ENCODE peak calls at places on chromosome 12, in seven cellular contexts. C, E, W, R, P, T and U are unnamed samples.

GRCh38 chr12:6563448-6564050 is 4.5 kb downstream of the NOP2 start:
- DNase-seq in C (peak; percentile 49), E (no peak), W (peak; percentile 67), R (peak; percentile 73), P (no peak), T (peak; percentile 27), U (peak; percentile 68)

GRCh38 chr12:2722806-2723205 is 72.0 kb upstream of the FKBP4 start:
- DNase-seq in C (no peak), E (no peak), W (no peak), R (no peak), P (no peak), T (no peak), U (no peak)

GRCh38 chr12:47947273-47947672 is 16.1 kb upstream of the TMEM106C start:
- DNase-seq in C (no peak), E (no peak), W (peak; percentile 45), R (no peak), P (no peak), T (no peak), U (no peak)

GRCh38 chr12:121798807-121799174 is 5.0 kb upstream of the SETD1B start:
- DNase-seq in C (no peak), E (no peak), W (no peak), R (no peak), P (no peak), T (no peak), U (no peak)

GRCh38 chr12:116319316-116319715 is 41.8 kb upstream of the MED13L start:
- DNase-seq in C (no peak), E (peak; percentile 19), W (no peak), R (no peak), P (no peak), T (no peak), U (no peak)

GRCh38 chr12:53298154-53298553 is 1.3 kb upstream of the MYG1 start:
- DNase-seq in C (no peak), E (peak; percentile 88), W (no peak), R (no peak), P (peak; percentile 50), T (peak; percentile 78), U (no peak)

GRCh38 chr12:86230516-86231146 is 25.6 kb downstream of the MGAT4C start:
- DNase-seq in C (no peak), E (no peak), W (peak; percentile 45), R (no peak), P (peak; percentile 12), T (no peak), U (no peak)

GRCh38 chr12:3236345-3237153 is 159.4 kb downstream of the TSPAN9 start:
- DNase-seq in C (no peak), E (no peak), W (peak; percentile 84), R (peak; percentile 68), P (no peak), T (peak; percentile 47), U (no peak)

GRCh38 chr12:64800640-64801039 is 23.8 kb upstream of the TBC1D30 start:
- DNase-seq in C (no peak), E (no peak), W (no peak), R (no peak), P (no peak), T (no peak), U (no peak)

GRCh38 chr12:89370850-89371249 is 18.5 kb upstream of the DUSP6 start:
- DNase-seq in C (no peak), E (no peak), W (peak; percentile 73), R (no peak), P (no peak), T (peak; percentile 86), U (no peak)

GRCh38 chr12:31815096-31815495 is 86.3 kb upstream of the AMN1 start:
- DNase-seq in C (no peak), E (no peak), W (no peak), R (no peak), P (no peak), T (no peak), U (no peak)

GRCh38 chr12:115338566-115339294 is 654.8 kb upstream of the TBX3 start:
- DNase-seq in C (no peak), E (no peak), W (no peak), R (no peak), P (no peak), T (peak; percentile 73), U (no peak)

GRCh38 chr12:82359115-82359478 is 768 bp downstream of the METTL25 start:
- DNase-seq in C (no peak), E (no peak), W (peak; percentile 31), R (no peak), P (no peak), T (no peak), U (peak; percentile 74)

GRCh38 chr12:50220357-50221061 is 53.3 kb upstream of the CERS5 start:
- DNase-seq in C (no peak), E (peak; percentile 55), W (peak; percentile 61), R (peak; percentile 41), P (no peak), T (peak; percentile 57), U (no peak)

GRCh38 chr12:22042981-22043669 is 2.9 kb upstream of the CMAS start:
- DNase-seq in C (no peak), E (no peak), W (no peak), R (no peak), P (peak; percentile 38), T (peak; percentile 47), U (no peak)

GRCh38 chr12:104615048-104615561 is 158.4 kb downstream of the CHST11 start:
- DNase-seq in C (no peak), E (no peak), W (no peak), R (no peak), P (no peak), T (no peak), U (no peak)

GRCh38 chr12:93773122-93773871 is 96.1 kb downstream of the CRADD start:
- DNase-seq in C (peak; percentile 20), E (no peak), W (peak; percentile 42), R (no peak), P (no peak), T (no peak), U (no peak)

GRCh38 chr12:57896139-57896436 is 45.3 kb upstream of the ATP23 start:
- DNase-seq in C (no peak), E (no peak), W (no peak), R (no peak), P (no peak), T (no peak), U (no peak)

GRCh38 chr12:31834158-31834557 is 105.3 kb upstream of the AMN1 start:
- DNase-seq in C (no peak), E (no peak), W (no peak), R (no peak), P (no peak), T (no peak), U (no peak)

GRCh38 chr12:94193168-94193567 is 44.8 kb downstream of the PLXNC1 start:
- DNase-seq in C (no peak), E (no peak), W (no peak), R (peak; percentile 71), P (no peak), T (no peak), U (no peak)

GRCh38 chr12:98821232-98821631 is 176.1 kb downstream of the APAF1 start:
- DNase-seq in C (no peak), E (no peak), W (no peak), R (no peak), P (no peak), T (no peak), U (no peak)

GRCh38 chr12:98893601-98894411 is 248.7 kb downstream of the APAF1 start:
- DNase-seq in C (no peak), E (no peak), W (no peak), R (no peak), P (no peak), T (no peak), U (no peak)

GRCh38 chr12:101230547-101230946 is 20.5 kb upstream of the SLC5A8 start:
- DNase-seq in C (no peak), E (peak; percentile 58), W (peak; percentile 59), R (no peak), P (peak; percentile 53), T (peak; percentile 93), U (no peak)

GRCh38 chr12:38424436-38424835 is 107.9 kb downstream of the ALG10B start:
- DNase-seq in C (no peak), E (no peak), W (no peak), R (no peak), P (no peak), T (no peak), U (no peak)

GRCh38 chr12:116879509-116880212 is 1.6 kb downstream of the HRK start:
- DNase-seq in C (no peak), E (no peak), W (no peak), R (peak; percentile 53), P (no peak), T (no peak), U (peak; percentile 53)

GRCh38 chr12:65121049-65121955 is at the start of gene WIF1:
- DNase-seq in C (no peak), E (no peak), W (no peak), R (no peak), P (no peak), T (peak; percentile 3), U (peak; percentile 75)

GRCh38 chr12:9001233-9001632 is 11.9 kb downstream of the KLRG1 start:
- DNase-seq in C (no peak), E (no peak), W (no peak), R (no peak), P (no peak), T (no peak), U (no peak)

GRCh38 chr12:26406813-26407212 is 211.4 kb downstream of the SSPN start:
- DNase-seq in C (no peak), E (no peak), W (no peak), R (no peak), P (no peak), T (no peak), U (no peak)

GRCh38 chr12:27549801-27550652 is 26.0 kb downstream of the PPFIBP1 start:
- DNase-seq in C (no peak), E (peak; percentile 95), W (peak; percentile 90), R (no peak), P (peak; percentile 98), T (peak; percentile 96), U (peak; percentile 84)

GRCh38 chr12:8696402-8697100 is 1.2 kb upstream of the RIMKLB start:
- DNase-seq in C (no peak), E (no peak), W (peak; percentile 17), R (peak; percentile 63), P (no peak), T (no peak), U (no peak)

GRCh38 chr12:68792952-68793351 is 15.0 kb upstream of the MDM2 start:
- DNase-seq in C (no peak), E (no peak), W (peak; percentile 44), R (peak; percentile 90), P (no peak), T (no peak), U (no peak)

GRCh38 chr12:14554281-14555008 is 13.2 kb downstream of the PLBD1 start:
- DNase-seq in C (no peak), E (no peak), W (peak; percentile 90), R (no peak), P (no peak), T (no peak), U (peak; percentile 94)

GRCh38 chr12:124238886-124239285 is 56.0 kb upstream of the RFLNA start:
- DNase-seq in C (no peak), E (no peak), W (no peak), R (no peak), P (no peak), T (no peak), U (no peak)

GRCh38 chr12:26691234-26691970 is 141.6 kb downstream of the ITPR2 start:
- DNase-seq in C (no peak), E (peak; percentile 50), W (peak; percentile 59), R (no peak), P (peak; percentile 96), T (peak; percentile 91), U (peak; percentile 45)